ENCODE peak calls at places on chromosome 22, in seven cellular contexts. X, M, G, I, B, L and K are unnamed samples.
A peak's percentile ranks its signal among the peaks of the same experiment; 100 is the strongest.

GRCh38 chr22:34623580-34623979 is 442.4 kb upstream of the ISX start:
- DNase-seq in X (no peak), M (no peak), G (no peak), I (no peak), B (no peak), L (no peak), K (no peak)

GRCh38 chr22:19182472-19183157 is 4.1 kb upstream of the SLC25A1 start:
- DNase-seq in X (no peak), M (no peak), G (no peak), I (no peak), B (no peak), L (no peak), K (no peak)

GRCh38 chr22:19905619-19906276 is 35.8 kb upstream of the COMT start:
- DNase-seq in X (no peak), M (no peak), G (peak; percentile 55), I (no peak), B (no peak), L (no peak), K (no peak)

GRCh38 chr22:31923166-31923565 is 21.2 kb upstream of the YWHAH start:
- DNase-seq in X (no peak), M (no peak), G (no peak), I (no peak), B (no peak), L (no peak), K (no peak)

GRCh38 chr22:45418056-45418769 is 4.7 kb downstream of the RIBC2 start:
- DNase-seq in X (no peak), M (peak; percentile 39), G (no peak), I (no peak), B (peak; percentile 42), L (no peak), K (no peak)

GRCh38 chr22:30806391-30806861 is 111.8 kb downstream of the OSBP2 start:
- DNase-seq in X (no peak), M (peak; percentile 52), G (no peak), I (peak; percentile 92), B (no peak), L (peak; percentile 79), K (peak; percentile 27)

GRCh38 chr22:35971418-35972119 is 57.1 kb downstream of the RBFOX2 start:
- DNase-seq in X (no peak), M (no peak), G (peak; percentile 72), I (no peak), B (no peak), L (no peak), K (peak; percentile 29)

GRCh38 chr22:28259774-28260173 is 340.7 kb upstream of the PITPNB start:
- DNase-seq in X (no peak), M (no peak), G (no peak), I (no peak), B (no peak), L (no peak), K (no peak)

GRCh38 chr22:29654420-29654819 is 51.0 kb downstream of the NF2 start:
- DNase-seq in X (no peak), M (no peak), G (no peak), I (no peak), B (no peak), L (no peak), K (no peak)
- TF ChIP-seq CTCF in X (no peak), M (no peak), G (no peak), I (no peak), B (no peak), L (no peak), K (no peak)

DNA sequence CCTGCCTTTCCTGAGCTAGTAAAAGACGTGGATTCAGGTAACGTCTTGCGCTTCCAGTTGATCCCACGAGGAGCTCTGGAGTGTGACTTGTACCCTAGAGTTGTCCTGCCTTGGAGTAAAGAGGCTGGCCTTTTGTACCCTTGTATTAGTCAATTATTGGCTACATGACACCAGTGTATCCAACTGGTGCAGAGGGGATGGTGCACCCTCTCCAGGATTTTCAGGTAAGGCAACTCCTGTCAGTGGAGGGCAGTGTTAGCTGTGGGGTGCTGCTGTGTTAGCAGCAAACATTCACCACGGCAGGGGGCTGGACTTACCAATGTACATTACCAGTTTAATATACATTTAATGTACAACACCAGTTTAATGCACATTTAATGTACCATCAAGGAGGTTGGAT is 233.5 kb downstream of the MIAT start:
- DNase-seq in X (no peak), M (peak; percentile 48), G (peak; percentile 20), I (no peak), B (no peak), L (peak; percentile 7), K (no peak)
- TF ChIP-seq CTCF in X (no peak), M (peak; percentile 51), G (peak; percentile 52), I (peak; percentile 23), B (no peak), L (peak; percentile 22), K (no peak)

GRCh38 chr22:48740731-48741405 is 1086.8 kb downstream of the BRD1 start:
- DNase-seq in X (no peak), M (peak; percentile 24), G (no peak), I (no peak), B (peak; percentile 64), L (no peak), K (no peak)
- TF ChIP-seq CTCF in X (no peak), M (no peak), G (no peak), I (no peak), B (no peak), L (no peak), K (no peak)

GRCh38 chr22:25774575-25775026 is 32.6 kb downstream of the MYO18B start:
- DNase-seq in X (no peak), M (peak; percentile 86), G (peak; percentile 81), I (no peak), B (no peak), L (no peak), K (peak; percentile 74)
- TF ChIP-seq CTCF in X (no peak), M (peak; percentile 90), G (peak; percentile 91), I (peak; percentile 75), B (no peak), L (peak; percentile 33), K (peak; percentile 75)

DNA sequence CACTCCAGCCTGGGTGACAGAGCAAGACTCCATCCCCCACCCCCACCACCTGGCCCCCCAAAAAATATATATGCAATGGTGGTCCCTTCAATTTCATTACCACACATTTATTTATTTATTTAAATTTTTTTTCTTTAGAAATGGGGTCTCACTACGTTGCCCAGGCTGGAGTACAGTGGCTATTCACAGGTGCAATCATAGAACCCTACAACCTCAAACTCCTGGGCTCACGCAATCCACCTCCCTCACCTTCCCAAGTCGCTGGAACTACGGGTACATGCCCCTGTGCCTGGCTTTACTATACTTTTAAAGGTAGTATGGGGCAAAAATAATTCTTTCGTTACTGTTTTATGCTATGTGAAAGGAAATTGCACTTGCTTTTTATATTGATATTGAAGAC is 50.9 kb upstream of the EP300 start:
- DNase-seq in X (no peak), M (no peak), G (no peak), I (no peak), B (no peak), L (no peak), K (no peak)
- TF ChIP-seq CTCF in X (no peak), M (no peak), G (no peak), I (no peak), B (no peak), L (no peak), K (no peak)

GRCh38 chr22:43783777-43784176 is 28.3 kb downstream of the EFCAB6 start:
- DNase-seq in X (no peak), M (no peak), G (no peak), I (no peak), B (no peak), L (no peak), K (no peak)
- TF ChIP-seq CTCF in X (no peak), M (peak; percentile 51), G (peak; percentile 22), I (no peak), B (no peak), L (no peak), K (no peak)

GRCh38 chr22:17260950-17261349 is 41.7 kb upstream of the ADA2 start:
- DNase-seq in X (no peak), M (no peak), G (no peak), I (no peak), B (no peak), L (no peak), K (peak; percentile 39)
- TF ChIP-seq CTCF in X (no peak), M (no peak), G (no peak), I (no peak), B (no peak), L (no peak), K (no peak)